ENCODE peak calls at places on chromosome 11, in five cellular contexts. O is stomach, M is H1, L is K562, W is transverse colon. Q is an unnamed sample.

GRCh38 chr11:15038963-15039362 is 34.4 kb upstream of the CALCB start:
- DNase-seq in O (no peak), M (no peak), L (no peak), W (no peak), Q (no peak)

GRCh38 chr11:70019576-70020011 is 58.5 kb upstream of the ANO1 start:
- DNase-seq in O (no peak), M (no peak), L (no peak), W (no peak), Q (no peak)

GRCh38 chr11:85697747-85698146 is 11.8 kb upstream of the CCDC89 start:
- DNase-seq in O (no peak), M (no peak), L (no peak), W (no peak), Q (no peak)

GRCh38 chr11:3853935-3854659 is 1.4 kb upstream of the STIM1 start:
- DNase-seq in O (peak), M (no peak), L (no peak), W (peak), Q (no peak)

GRCh38 chr11:78574386-78575381 is at the start of gene NARS2:
- DNase-seq in O (peak), M (peak), L (peak), W (peak), Q (peak)

GRCh38 chr11:19551454-19551853 is 161.2 kb upstream of the NAV2 start:
- DNase-seq in O (no peak), M (no peak), L (no peak), W (no peak), Q (no peak)

GRCh38 chr11:88544656-88545280 is 207.2 kb upstream of the CTSC start:
- DNase-seq in O (no peak), M (no peak), L (no peak), W (no peak), Q (no peak)

GRCh38 chr11:47631473-47631872 is 10.9 kb downstream of the MTCH2 start:
- DNase-seq in O (no peak), M (no peak), L (no peak), W (no peak), Q (no peak)

GRCh38 chr11:68370211-68371111 is 58.1 kb downstream of the LRP5 start:
- DNase-seq in O (no peak), M (no peak), L (no peak), W (peak), Q (no peak)

GRCh38 chr11:122922893-122923292 is 40.3 kb downstream of the JHY start:
- DNase-seq in O (no peak), M (no peak), L (no peak), W (no peak), Q (no peak)

GRCh38 chr11:121582296-121582695 is 129.5 kb upstream of the SORL1-AS1 start:
- DNase-seq in O (no peak), M (no peak), L (no peak), W (no peak), Q (no peak)

GRCh38 chr11:62710001-62710345 is 2.5 kb downstream of the GNG3 start:
- DNase-seq in O (peak), M (no peak), L (no peak), W (no peak), Q (no peak)

GRCh38 chr11:34359548-34359891 is 1.7 kb upstream of the ABTB2 start:
- DNase-seq in O (no peak), M (no peak), L (peak), W (no peak), Q (no peak)

DNA sequence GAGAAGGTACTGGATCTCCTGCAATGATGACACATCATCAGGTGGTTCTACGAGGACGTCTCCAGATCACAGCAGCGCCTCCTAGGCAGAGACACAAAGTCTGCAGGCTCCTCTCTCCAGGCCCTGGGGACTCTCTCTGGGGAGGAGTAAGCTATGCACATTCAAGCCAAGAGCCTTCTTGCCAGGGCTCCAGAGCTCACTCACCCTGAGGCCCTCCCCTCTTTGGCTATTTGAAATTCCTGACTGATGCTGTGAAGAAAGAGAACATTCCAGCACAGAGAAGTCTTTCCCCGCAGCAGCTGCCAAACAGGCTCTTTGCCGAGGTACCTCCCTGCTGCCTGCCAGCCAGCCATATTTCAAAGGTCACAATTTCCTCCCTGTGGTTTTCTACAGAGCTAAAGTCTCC is 204.9 kb downstream of the CSNK2A3 start:
- DNase-seq in O (no peak), M (peak), L (no peak), W (peak), Q (peak)
- TF ChIP-seq CTCF in O (no peak), M (peak), L (peak), W (peak), Q (no peak)

GRCh38 chr11:96257972-96258951 is 84.7 kb downstream of the MAML2 start:
- DNase-seq in O (no peak), M (no peak), L (no peak), W (no peak), Q (no peak)
- H3K4me3 ChIP-seq in O (no peak), M (no peak), L (no peak), W (no peak), Q (no peak)

DNA sequence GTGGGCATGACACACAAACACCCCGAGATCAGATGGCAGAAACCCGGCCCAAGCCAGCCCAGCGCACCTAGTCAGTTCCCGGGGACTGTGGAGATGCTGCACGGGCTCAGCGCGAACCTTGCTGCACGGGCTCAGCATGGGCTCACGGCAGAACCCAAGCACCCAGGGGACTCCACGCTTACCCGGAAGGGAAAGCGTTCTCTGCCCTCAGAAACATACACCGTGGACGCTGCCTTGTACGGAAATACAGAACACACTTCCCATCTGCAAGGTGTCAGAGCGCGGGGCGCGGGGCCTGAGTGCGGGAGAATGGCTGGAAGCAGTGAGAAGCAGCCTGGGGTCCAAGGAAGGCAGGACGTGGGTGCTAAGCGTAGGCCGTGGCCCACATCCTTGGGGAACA is 319.9 kb downstream of the NTM start:
- DNase-seq in O (no peak), M (no peak), L (no peak), W (no peak), Q (no peak)
- TF ChIP-seq EP300 in O (no peak), M (no peak), L (no peak), W (no peak), Q (no peak)

GRCh38 chr11:43278302-43278956 is 33.4 kb upstream of the API5 start:
- DNase-seq in O (no peak), M (peak), L (no peak), W (no peak), Q (no peak)
- TF ChIP-seq CTCF in O (no peak), M (no peak), L (peak), W (no peak), Q (no peak)

DNA sequence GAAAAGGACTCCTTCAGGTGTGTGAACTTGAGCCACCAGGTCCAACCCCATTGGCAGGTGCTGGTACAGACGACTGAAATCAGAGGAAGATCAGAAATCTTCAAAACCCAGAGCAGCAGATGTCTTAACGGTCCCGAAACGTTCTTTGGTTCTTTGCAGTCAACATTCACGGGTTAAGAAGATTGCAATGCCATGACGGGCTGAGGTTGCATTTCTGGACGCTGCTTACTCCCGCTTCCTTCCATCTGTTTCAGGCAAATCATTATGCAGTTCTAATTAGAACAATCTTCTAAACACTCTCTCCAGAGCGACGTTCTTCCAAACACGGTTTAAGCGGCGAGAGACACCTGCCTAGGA is 504 bp upstream of the LUZP2 start:
- DNase-seq in O (no peak), M (no peak), L (no peak), W (no peak), Q (no peak)
- H3K4me3 ChIP-seq in O (peak), M (peak), L (no peak), W (peak), Q (no peak)

GRCh38 chr11:128481135-128481534 is 106.2 kb downstream of the ETS1 start:
- DNase-seq in O (no peak), M (no peak), L (no peak), W (no peak), Q (no peak)

GRCh38 chr11:128482512-128483191 is 104.7 kb downstream of the ETS1 start:
- DNase-seq in O (no peak), M (no peak), L (no peak), W (no peak), Q (no peak)

GRCh38 chr11:128483211-128483788 is 104.1 kb downstream of the ETS1 start:
- DNase-seq in O (no peak), M (no peak), L (no peak), W (no peak), Q (no peak)

GRCh38 chr11:128480665-128481064 is 106.7 kb downstream of the ETS1 start:
- DNase-seq in O (no peak), M (no peak), L (no peak), W (no peak), Q (no peak)

GRCh38 chr11:128482092-128482491 is 105.3 kb downstream of the ETS1 start:
- DNase-seq in O (no peak), M (no peak), L (no peak), W (no peak), Q (no peak)
- TF ChIP-seq EP300 in O (no peak), M (no peak), L (no peak), W (no peak), Q (no peak)

Q was measured in ovary.